ENCODE peak calls at places on chromosomes 3 and 15, in six cellular contexts. L is uterus, N is cardiac fibroblast, V is bronchial epithelial cell, O is AG04450, X is right lobe of liver. U is an unnamed sample.

GRCh38 chr3:99365396-99365795 is 273.0 kb upstream of the COL8A1 start:
- DNase-seq in V (no peak), X (no peak), N (peak; percentile 41), O (no peak), L (no peak), U (no peak)

GRCh38 chr3:143613226-143613625 is 235.0 kb downstream of the SLC9A9 start:
- DNase-seq in O (no peak), L (no peak), N (peak; percentile 61), X (no peak), V (no peak), U (peak; percentile 36)

GRCh38 chr15:72340366-72340765 is 20.4 kb upstream of the CELF6 start:
- DNase-seq in N (peak; percentile 58), X (no peak), V (no peak), L (no peak), O (no peak), U (peak; percentile 6)

GRCh38 chr15:77239892-77240608 is 169.1 kb upstream of the TSPAN3 start:
- DNase-seq in O (no peak), X (no peak), L (no peak), V (no peak), N (no peak), U (peak; percentile 3)

GRCh38 chr15:82856397-82857170 is 47.2 kb downstream of the WHAMM start:
- DNase-seq in X (no peak), L (no peak), O (no peak), V (no peak), N (no peak), U (no peak)

GRCh38 chr3:137110392-137110996 is 152.7 kb downstream of the IL20RB start:
- DNase-seq in V (peak; percentile 31), N (peak; percentile 51), X (no peak), L (no peak), O (no peak), U (peak; percentile 43)

GRCh38 chr3:88112329-88112728 is 37.4 kb upstream of the C3orf38 start:
- DNase-seq in O (no peak), V (peak; percentile 18), N (no peak), X (no peak), L (no peak), U (peak; percentile 6)

GRCh38 chr3:113111308-113111707 is 100.0 kb upstream of the BOC start:
- DNase-seq in L (no peak), O (no peak), V (no peak), N (no peak), X (no peak), U (no peak)

GRCh38 chr3:115052906-115053305 is 94.2 kb downstream of the ZBTB20 start:
- DNase-seq in O (no peak), X (no peak), V (no peak), N (no peak), L (no peak), U (no peak)

GRCh38 chr3:105837143-105837740 is 31.6 kb downstream of the CBLB start:
- DNase-seq in N (peak; percentile 41), O (no peak), V (no peak), X (no peak), L (no peak), U (no peak)

GRCh38 chr3:148044141-148044540 is 635.0 kb downstream of the ZIC1 start:
- DNase-seq in V (no peak), N (no peak), O (no peak), L (no peak), X (no peak), U (no peak)

GRCh38 chr3:50388021-50388719 is 28.8 kb upstream of the TMEM115 start:
- DNase-seq in V (no peak), N (no peak), L (no peak), X (no peak), O (no peak), U (peak; percentile 11)

GRCh38 chr3:102400766-102401165 is 34.0 kb upstream of the ZPLD1 start:
- DNase-seq in O (peak; percentile 2), N (peak; percentile 76), V (peak; percentile 86), X (no peak), L (no peak), U (peak; percentile 63)

GRCh38 chr3:11096266-11097135 is 57.8 kb upstream of the HRH1 start:
- DNase-seq in O (peak; percentile 69), L (peak; percentile 90), X (no peak), N (peak; percentile 90), V (peak; percentile 90), U (peak; percentile 91)

GRCh38 chr3:107525101-107525953 is 2.6 kb downstream of the BBX start:
- DNase-seq in X (peak; percentile 62), N (peak; percentile 28), O (no peak), L (peak; percentile 34), V (peak; percentile 10), U (peak; percentile 22)

GRCh38 chr3:14175383-14176037 is 2.9 kb downstream of the XPC start:
- DNase-seq in X (no peak), N (peak; percentile 21), O (no peak), V (no peak), L (no peak), U (no peak)

GRCh38 chr3:78895528-78895927 is 872.3 kb downstream of the ROBO1 start:
- DNase-seq in X (no peak), V (no peak), L (no peak), N (peak; percentile 54), O (no peak), U (no peak)

GRCh38 chr3:161925749-161926360 is 429.2 kb downstream of the OTOL1 start:
- DNase-seq in L (no peak), V (no peak), N (peak; percentile 43), O (no peak), X (no peak), U (peak; percentile 5)
- H3K4me3 ChIP-seq in L (no peak overlapping the region), V (no peak overlapping the region), N (no peak overlapping the region), O (no peak overlapping the region), X (no peak overlapping the region), U (no peak overlapping the region)

GRCh38 chr15:33825453-33825852 is 142.8 kb upstream of the CHRM5 start:
- DNase-seq in O (no peak), L (no peak), N (no peak), V (no peak), X (no peak), U (no peak)
- TF ChIP-seq CTCF in O (no peak), L (no peak), N (no peak), V (no peak), X (no peak), U (no peak)

GRCh38 chr3:54427951-54428871 is 305.9 kb downstream of the CACNA2D3 start:
- DNase-seq in X (no peak), N (peak; percentile 81), V (peak; percentile 68), O (peak; percentile 59), L (peak; percentile 47), U (peak; percentile 70)
- H3K4me3 ChIP-seq in X (no peak overlapping the region), N (no peak overlapping the region), V (no peak overlapping the region), O (no peak overlapping the region), L (no peak overlapping the region), U (no peak overlapping the region)

GRCh38 chr15:96047255-96047931 is 283.1 kb upstream of the NR2F2 start:
- DNase-seq in X (no peak), V (peak; percentile 41), N (peak; percentile 90), O (peak; percentile 76), L (peak; percentile 22), U (peak; percentile 52)
- TF ChIP-seq CTCF in X (no peak), V (no peak), N (peak; percentile 9), O (peak; percentile 25), L (no peak), U (no peak)

GRCh38 chr15:31869640-31870335 is 160.5 kb upstream of the CHRNA7 start:
- DNase-seq in L (peak; percentile 12), X (no peak), N (peak; percentile 9), O (no peak), V (no peak), U (no peak)
- H3K4me3 ChIP-seq in L (peak overlapping the region; percentile 64), X (peak overlapping the region; percentile 29), N (peak overlapping the region; percentile 17), O (peak overlapping the region; percentile 64), V (peak overlapping the region; percentile 52), U (peak overlapping the region; percentile 10)

DNA sequence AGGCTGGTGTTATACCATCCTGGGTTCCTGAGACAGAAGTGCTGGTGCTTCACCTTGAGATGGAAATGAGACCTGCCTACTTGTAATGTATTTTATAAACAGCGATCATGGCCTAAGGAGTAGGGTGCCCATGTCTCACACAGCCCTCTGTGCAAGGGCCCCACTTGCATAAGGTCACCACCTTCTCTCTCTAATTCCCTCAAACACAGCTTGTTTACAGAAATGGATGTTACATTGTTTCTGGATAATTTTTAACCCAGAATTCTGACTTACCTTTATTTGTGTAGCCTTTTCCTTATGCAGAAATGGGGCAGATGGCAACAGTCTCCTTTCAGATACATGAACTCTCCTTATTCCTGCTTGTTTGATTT is 95.1 kb upstream of the UMPS start:
- DNase-seq in N (no peak), L (no peak), X (no peak), V (no peak), O (no peak), U (no peak)
- TF ChIP-seq CTCF in N (no peak), L (no peak), X (no peak), V (no peak), O (no peak), U (no peak)

GRCh38 chr3:123984350-123984749 is 7.6 kb downstream of the ROPN1 start:
- DNase-seq in L (no peak), N (no peak), X (no peak), O (no peak), V (no peak), U (no peak)
- H3K4me3 ChIP-seq in L (no peak overlapping the region), N (no peak overlapping the region), X (no peak overlapping the region), O (no peak overlapping the region), V (no peak overlapping the region), U (no peak overlapping the region)

GRCh38 chr3:2921903-2922302 is 188.3 kb downstream of the IL5RA start:
- DNase-seq in X (no peak), V (peak; percentile 4), N (peak; percentile 3), O (no peak), L (no peak), U (peak; percentile 2)
- TF ChIP-seq CTCF in X (peak; percentile 61), V (no peak), N (no peak), O (no peak), L (peak; percentile 39), U (no peak)

GRCh38 chr3:186219211-186219638 is 110.3 kb upstream of the ETV5 start:
- DNase-seq in O (no peak), X (no peak), N (no peak), L (no peak), V (no peak), U (no peak)
- H3K4me3 ChIP-seq in O (no peak overlapping the region), X (no peak overlapping the region), N (no peak overlapping the region), L (no peak overlapping the region), V (no peak overlapping the region), U (no peak overlapping the region)

U was measured in epithelial cell of esophagus.